ENCODE peak calls at places on chromosome 9, in eight cellular contexts. Z is lower lobe of right lung, J is breast epithelium, R is AG04450, M is Peyer's patch, T is left ventricle myocardium inferior, W is brain microvascular endothelial cell, P is A549. Q is an unnamed sample.

GRCh38 chr9:131656356-131657030 is 83.4 kb downstream of the RAPGEF1 start:
- DNase-seq in P (no peak), M (peak; percentile 93), R (no peak), J (no peak), Z (peak; percentile 93), T (peak; percentile 67), W (no peak), Q (peak; percentile 83)

GRCh38 chr9:106869028-106869427 is 6.1 kb downstream of the ZNF462 start:
- DNase-seq in Z (no peak), P (no peak), J (no peak), W (no peak), M (no peak), R (no peak), T (no peak), Q (no peak)

GRCh38 chr9:38305616-38306015 is 86.9 kb upstream of the ALDH1B1 start:
- DNase-seq in M (no peak), R (no peak), J (no peak), T (no peak), W (no peak), Z (no peak), P (no peak), Q (no peak)

GRCh38 chr9:112486221-112487007 is at the start of gene KIAA1958:
- DNase-seq in T (peak; percentile 79), P (peak; percentile 89), J (peak; percentile 66), R (peak; percentile 30), Z (peak; percentile 92), M (peak; percentile 84), W (peak; percentile 41), Q (peak; percentile 89)

GRCh38 chr9:77712533-77713130 is 64.5 kb upstream of the GNA14 start:
- DNase-seq in R (peak; percentile 64), J (no peak), W (peak; percentile 84), Z (no peak), T (no peak), M (no peak), P (peak; percentile 17), Q (no peak)

GRCh38 chr9:78295177-78295575 is 1.7 kb upstream of the PSAT1 start:
- DNase-seq in P (no peak), Z (no peak), W (no peak), T (no peak), J (no peak), R (no peak), M (no peak), Q (no peak)

GRCh38 chr9:118567861-118568260 is 801.4 kb downstream of the BRINP1 start:
- DNase-seq in M (no peak), T (no peak), J (no peak), W (no peak), P (no peak), Z (no peak), R (no peak), Q (no peak)

GRCh38 chr9:6268830-6269397 is 53.3 kb downstream of the IL33 start:
- DNase-seq in Z (no peak), R (no peak), W (no peak), M (no peak), J (no peak), T (no peak), P (no peak), Q (no peak)

GRCh38 chr9:33468215-33468730 is 5.5 kb downstream of the NOL6 start:
- DNase-seq in P (no peak), J (no peak), T (no peak), W (no peak), Z (peak; percentile 24), R (no peak), M (no peak), Q (peak; percentile 26)

GRCh38 chr9:105341784-105342183 is 97.3 kb downstream of the SLC44A1 start:
- DNase-seq in W (no peak), M (no peak), Z (no peak), R (no peak), J (no peak), P (no peak), T (no peak), Q (no peak)

GRCh38 chr9:22144226-22144625 is 135.1 kb upstream of the CDKN2B start:
- DNase-seq in J (no peak), R (no peak), T (no peak), Z (no peak), W (no peak), M (no peak), P (no peak), Q (no peak)

GRCh38 chr9:79020266-79020665 is 551.5 kb upstream of the TLE4 start:
- DNase-seq in R (no peak), T (no peak), M (no peak), J (no peak), Z (no peak), W (no peak), P (no peak), Q (no peak)

DNA sequence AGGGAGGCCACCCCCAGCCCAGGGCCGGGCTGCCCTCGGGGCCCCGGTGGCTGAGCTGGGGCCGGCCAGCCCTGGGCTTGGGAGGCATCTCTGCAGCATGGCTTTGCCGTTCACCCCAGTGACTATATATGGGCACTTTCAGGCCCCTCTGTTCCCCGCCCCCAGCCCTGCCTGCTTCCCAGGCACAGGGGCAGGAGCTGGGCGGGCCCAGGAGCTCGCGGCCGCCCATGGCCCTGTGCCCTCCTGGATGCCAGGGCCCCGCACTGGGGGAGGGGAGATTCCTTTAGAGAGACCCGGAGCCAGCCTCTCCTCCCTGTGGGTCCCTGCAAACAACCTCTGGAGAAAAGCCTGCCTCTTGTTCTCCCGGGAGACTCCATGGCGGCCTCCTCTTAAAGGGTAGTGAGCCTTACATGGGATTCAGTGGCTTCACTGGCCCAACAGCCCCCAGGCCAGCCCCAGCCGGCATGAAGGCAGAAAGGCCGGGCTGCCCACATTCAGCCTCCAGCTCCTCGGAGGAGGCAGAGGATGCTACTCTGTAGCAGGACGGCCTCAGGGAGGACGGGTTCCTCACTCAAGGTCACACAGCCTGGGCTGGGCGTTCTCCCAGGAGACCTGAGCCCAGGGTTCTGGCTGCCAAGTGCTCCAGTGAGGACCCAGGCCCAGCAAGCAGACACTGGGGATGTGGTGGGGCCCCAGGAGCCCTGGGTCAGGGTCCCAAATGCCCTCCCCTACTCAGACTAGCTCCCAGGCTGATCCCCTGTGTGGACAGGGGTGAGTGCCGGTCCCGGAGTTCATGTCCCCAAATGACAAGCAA is 4.1 kb downstream of the NACC2 start:
- DNase-seq in Z (peak; percentile 46), T (peak; percentile 63), R (no peak), P (no peak), J (no peak), M (no peak), W (no peak), Q (peak; percentile 94)
- H3K27ac ChIP-seq in Z (peak overlapping the region; percentile 67), T (peak overlapping the region; percentile 99), R (peak overlapping the region; percentile 11), P (peak overlapping the region; percentile 16), J (peak overlapping the region; percentile 85), M (no peak overlapping the region), W (no peak overlapping the region), Q (peak overlapping the region; percentile 98)

DNA sequence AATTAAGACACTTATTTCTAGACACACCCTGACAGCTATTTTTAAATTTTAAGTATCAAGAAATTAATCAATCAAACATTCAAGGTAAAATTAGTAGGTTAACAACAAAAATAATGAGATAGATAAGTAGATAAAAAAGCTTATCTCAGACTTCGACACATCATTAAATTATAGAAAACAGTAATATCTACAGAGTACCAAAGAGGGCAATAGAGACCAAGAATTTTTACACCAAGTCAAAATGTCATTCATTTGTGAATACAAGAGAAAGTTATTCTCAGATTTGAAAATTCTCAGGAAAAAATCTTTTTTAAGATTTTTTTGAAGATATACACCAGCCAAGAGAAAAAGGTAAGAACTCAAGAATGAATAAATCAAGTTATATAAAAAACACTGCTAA is 445.6 kb downstream of the ACTL7B start:
- DNase-seq in T (no peak), R (no peak), W (no peak), M (no peak), J (no peak), P (no peak), Z (no peak), Q (no peak)
- TF ChIP-seq CTCF in T (no peak), R (no peak), W (no peak), M (no peak), J (no peak), P (no peak), Z (no peak), Q (no peak)

GRCh38 chr9:97510797-97511761 is 9.6 kb downstream of the TMOD1 start:
- DNase-seq in P (peak; percentile 51), W (peak; percentile 76), T (no peak), R (peak; percentile 53), Z (no peak), J (no peak), M (no peak), Q (no peak)
- H3K27ac ChIP-seq in P (no peak overlapping the region), W (no peak overlapping the region), T (peak overlapping the region; percentile 31), R (no peak overlapping the region), Z (no peak overlapping the region), J (no peak overlapping the region), M (no peak overlapping the region), Q (peak overlapping the region; percentile 15)

GRCh38 chr9:124852829-124853531 is at the start of gene WDR38:
- DNase-seq in T (peak; percentile 82), P (peak; percentile 87), Z (peak; percentile 85), W (no peak), R (no peak), J (peak; percentile 65), M (peak; percentile 64), Q (peak; percentile 85)
- TF ChIP-seq CTCF in T (peak; percentile 97), P (peak; percentile 100), Z (peak; percentile 98), W (peak; percentile 87), R (peak; percentile 82), J (peak; percentile 100), M (peak; percentile 100), Q (peak; percentile 100)

GRCh38 chr9:68509689-68510088 is 31.0 kb downstream of the TMEM252 start:
- DNase-seq in P (no peak), Z (no peak), M (no peak), J (no peak), T (no peak), R (no peak), W (no peak), Q (no peak)
- H3K27ac ChIP-seq in P (no peak overlapping the region), Z (no peak overlapping the region), M (no peak overlapping the region), J (no peak overlapping the region), T (peak overlapping the region; percentile 86), R (no peak overlapping the region), W (no peak overlapping the region), Q (peak overlapping the region; percentile 90)

GRCh38 chr9:27888661-27889295 is 315.5 kb upstream of the C9orf72 start:
- DNase-seq in P (peak; percentile 38), J (no peak), T (no peak), R (no peak), Z (no peak), W (peak; percentile 15), M (no peak), Q (no peak)
- TF ChIP-seq CTCF in P (peak; percentile 30), J (no peak), T (peak; percentile 53), R (peak; percentile 61), Z (peak; percentile 70), W (peak; percentile 92), M (peak; percentile 54), Q (no peak)